ENCODE peak calls at places on chromosomes 13 and 19, in six cellular contexts. O, E, Q, F, I and J are unnamed samples.

GRCh38 chr13:34730966-34731365 is 211.1 kb upstream of the NBEA start:
- DNase-seq in O (no peak), E (no peak), Q (no peak), F (no peak), I (no peak), J (no peak)

GRCh38 chr19:45884682-45885555 is 1.0 kb downstream of the IRF2BP1 start:
- DNase-seq in O (no peak), E (no peak), Q (no peak), F (no peak), I (peak; percentile 6), J (no peak)

GRCh38 chr19:49746206-49746958 is 16.7 kb downstream of the TSKS start:
- DNase-seq in O (peak; percentile 38), E (peak; percentile 49), Q (no peak), F (peak; percentile 90), I (peak; percentile 15), J (no peak)

GRCh38 chr13:110008816-110009215 is 222.4 kb upstream of the IRS2 start:
- DNase-seq in O (no peak), E (no peak), Q (no peak), F (no peak), I (no peak), J (no peak)

GRCh38 chr13:76822691-76823267 is 63.4 kb downstream of the KCTD12 start:
- DNase-seq in O (no peak), E (no peak), Q (no peak), F (no peak), I (no peak), J (no peak)

GRCh38 chr13:27979765-27980279 is 8.7 kb downstream of the URAD start:
- DNase-seq in O (no peak), E (no peak), Q (no peak), F (no peak), I (no peak), J (no peak)

GRCh38 chr19:50697414-50698124 is 22.0 kb downstream of the SHANK1 start:
- DNase-seq in O (no peak), E (no peak), Q (no peak), F (no peak), I (no peak), J (no peak)

GRCh38 chr13:111956261-111957151 is 110.4 kb upstream of the SOX1 start:
- DNase-seq in O (no peak), E (no peak), Q (peak; percentile 41), F (no peak), I (no peak), J (no peak)

GRCh38 chr19:12085074-12085818 is 20.7 kb downstream of the ZNF844 start:
- DNase-seq in O (no peak), E (no peak), Q (no peak), F (no peak), I (no peak), J (no peak)

GRCh38 chr13:102460806-102461205 is 59.0 kb upstream of the FGF14 start:
- DNase-seq in O (no peak), E (no peak), Q (no peak), F (no peak), I (no peak), J (no peak)

GRCh38 chr19:38812841-38813320 is at the start of gene LGALS4:
- DNase-seq in O (no peak), E (no peak), Q (no peak), F (peak; percentile 61), I (no peak), J (no peak)

GRCh38 chr13:102317593-102317992 is 84.3 kb downstream of the FGF14 start:
- DNase-seq in O (peak; percentile 87), E (no peak), Q (no peak), F (peak; percentile 71), I (peak; percentile 100), J (peak; percentile 36)

GRCh38 chr19:20999731-21000352 is 20.6 kb upstream of the ZNF430 start:
- DNase-seq in O (peak; percentile 85), E (peak; percentile 54), Q (peak; percentile 82), F (peak; percentile 98), I (peak; percentile 89), J (peak; percentile 90)

GRCh38 chr13:110261166-110262081 is 45.5 kb downstream of the COL4A1 start:
- DNase-seq in O (no peak), E (no peak), Q (no peak), F (no peak), I (no peak), J (no peak)

GRCh38 chr13:113667771-113668490 is 912 bp downstream of the GRK1 start:
- DNase-seq in O (peak; percentile 11), E (no peak), Q (no peak), F (peak; percentile 84), I (no peak), J (no peak)

GRCh38 chr13:68190826-68191225 is 960.7 kb upstream of the PCDH9 start:
- DNase-seq in O (no peak), E (no peak), Q (no peak), F (no peak), I (no peak), J (no peak)

GRCh38 chr13:49772828-49773227 is 19.7 kb downstream of the KPNA3 start:
- DNase-seq in O (no peak), E (no peak), Q (no peak), F (no peak), I (no peak), J (no peak)

GRCh38 chr13:113935523-113935922 is 38.4 kb downstream of the C13orf46 start:
- DNase-seq in O (no peak), E (no peak), Q (no peak), F (no peak), I (no peak), J (no peak)

GRCh38 chr13:40619479-40619814 is 47.0 kb downstream of the FOXO1 start:
- DNase-seq in O (no peak), E (no peak), Q (no peak), F (no peak), I (no peak), J (no peak)

GRCh38 chr19:45809643-45810159 is 5.4 kb downstream of the RSPH6A start:
- DNase-seq in O (no peak), E (no peak), Q (no peak), F (no peak), I (no peak), J (no peak)

GRCh38 chr19:7970716-7971448 is 27.4 kb upstream of the TIMM44 start:
- DNase-seq in O (no peak), E (peak; percentile 21), Q (no peak), F (peak; percentile 93), I (peak; percentile 19), J (no peak)

GRCh38 chr13:49774376-49775005 is 18.0 kb downstream of the KPNA3 start:
- DNase-seq in O (no peak), E (no peak), Q (no peak), F (no peak), I (no peak), J (no peak)

GRCh38 chr19:50476224-50476942 is at the start of the genes EMC10 and GARIN5A:
- DNase-seq in O (peak; percentile 90), E (peak; percentile 96), Q (peak; percentile 94), F (peak; percentile 98), I (peak; percentile 90), J (peak; percentile 88)

GRCh38 chr19:50490991-50491472 is 14.4 kb upstream of the GARIN5A start:
- DNase-seq in O (no peak), E (no peak), Q (no peak), F (peak; percentile 84), I (no peak), J (no peak)

GRCh38 chr13:41490616-41491015 is 33.3 kb downstream of the RGCC start:
- DNase-seq in O (no peak), E (no peak), Q (no peak), F (no peak), I (no peak), J (no peak)

GRCh38 chr13:94712812-94713555 is 639 bp upstream of the SOX21 start:
- DNase-seq in O (no peak), E (no peak), Q (no peak), F (peak; percentile 85), I (no peak), J (no peak)

GRCh38 chr19:48458016-48458415 is 2.6 kb downstream of the KCNJ14 start:
- DNase-seq in O (no peak), E (no peak), Q (no peak), F (no peak), I (no peak), J (no peak)

GRCh38 chr13:50353651-50354415 is 338.6 kb downstream of the KCNRG start:
- DNase-seq in O (no peak), E (no peak), Q (no peak), F (no peak), I (no peak), J (no peak)

GRCh38 chr19:584240-585001 is 5.3 kb upstream of the HCN2 start:
- DNase-seq in O (peak; percentile 56), E (peak; percentile 31), Q (peak; percentile 83), F (peak; percentile 96), I (no peak), J (peak; percentile 81)

GRCh38 chr13:46202956-46203355 is 8.8 kb upstream of the LRRC63 start:
- DNase-seq in O (no peak), E (no peak), Q (no peak), F (no peak), I (no peak), J (no peak)